ENCODE peak calls at places on chromosomes 7 and 10, in eight cellular contexts. One of them, this sample, is unnamed.

GRCh38 chr7:148590533-148590932 is at the start of gene C7orf33:
- DNase-seq in esophagus squamous epithelium: no peak
- DNase-seq in AG09309: no peak
- DNase-seq in A549: no peak
- DNase-seq in stimulated activated CD4-positive, alpha-beta T cell treated with anti-CD3 and anti-CD28 coated beads, Interleukin-1b, Interleukin-23, amount 100 ng/mL, for 24 hours: no peak
- DNase-seq in H7: no peak
- DNase-seq in stimulated activated CD8-positive, alpha-beta memory T cell treated with anti-CD3 and anti-CD28 coated beads, Interleukin-4, amount 100 ng/mL, for 24 hours: no peak
- DNase-seq in WERI-Rb-1: peak; percentile 80
- DNase-seq in this sample: no peak

GRCh38 chr10:95756061-95756751 is at the start of gene ENTPD1:
- DNase-seq in WERI-Rb-1: no peak
- DNase-seq in esophagus squamous epithelium: no peak
- DNase-seq in A549: no peak
- DNase-seq in stimulated activated CD4-positive, alpha-beta T cell treated with anti-CD3 and anti-CD28 coated beads, Interleukin-1b, Interleukin-23, amount 100 ng/mL, for 24 hours: no peak
- DNase-seq in stimulated activated CD8-positive, alpha-beta memory T cell treated with anti-CD3 and anti-CD28 coated beads, Interleukin-4, amount 100 ng/mL, for 24 hours: no peak
- DNase-seq in H7: peak; percentile 45
- DNase-seq in AG09309: no peak
- DNase-seq in this sample: no peak

GRCh38 chr10:112202561-112203241 is 19.1 kb upstream of the GPAM start:
- DNase-seq in stimulated activated CD8-positive, alpha-beta memory T cell treated with anti-CD3 and anti-CD28 coated beads, Interleukin-4, amount 100 ng/mL, for 24 hours: no peak
- DNase-seq in stimulated activated CD4-positive, alpha-beta T cell treated with anti-CD3 and anti-CD28 coated beads, Interleukin-1b, Interleukin-23, amount 100 ng/mL, for 24 hours: no peak
- DNase-seq in A549: no peak
- DNase-seq in AG09309: no peak
- DNase-seq in WERI-Rb-1: no peak
- DNase-seq in esophagus squamous epithelium: no peak
- DNase-seq in H7: no peak
- DNase-seq in this sample: no peak

GRCh38 chr7:17774701-17775288 is 165.5 kb downstream of the SNX13 start:
- DNase-seq in AG09309: no peak
- DNase-seq in WERI-Rb-1: no peak
- DNase-seq in stimulated activated CD4-positive, alpha-beta T cell treated with anti-CD3 and anti-CD28 coated beads, Interleukin-1b, Interleukin-23, amount 100 ng/mL, for 24 hours: no peak
- DNase-seq in esophagus squamous epithelium: no peak
- DNase-seq in H7: no peak
- DNase-seq in A549: no peak
- DNase-seq in stimulated activated CD8-positive, alpha-beta memory T cell treated with anti-CD3 and anti-CD28 coated beads, Interleukin-4, amount 100 ng/mL, for 24 hours: no peak
- DNase-seq in this sample: no peak

GRCh38 chr7:151694828-151695580 is 175.3 kb upstream of the RHEB start:
- DNase-seq in A549: peak; percentile 45
- DNase-seq in AG09309: no peak
- DNase-seq in H7: peak; percentile 46
- DNase-seq in esophagus squamous epithelium: no peak
- DNase-seq in WERI-Rb-1: no peak
- DNase-seq in stimulated activated CD4-positive, alpha-beta T cell treated with anti-CD3 and anti-CD28 coated beads, Interleukin-1b, Interleukin-23, amount 100 ng/mL, for 24 hours: no peak
- DNase-seq in stimulated activated CD8-positive, alpha-beta memory T cell treated with anti-CD3 and anti-CD28 coated beads, Interleukin-4, amount 100 ng/mL, for 24 hours: no peak
- DNase-seq in this sample: no peak

GRCh38 chr10:133018491-133018890 is 69.2 kb upstream of the ADGRA1 start:
- DNase-seq in AG09309: no peak
- DNase-seq in stimulated activated CD8-positive, alpha-beta memory T cell treated with anti-CD3 and anti-CD28 coated beads, Interleukin-4, amount 100 ng/mL, for 24 hours: no peak
- DNase-seq in esophagus squamous epithelium: no peak
- DNase-seq in H7: no peak
- DNase-seq in A549: no peak
- DNase-seq in WERI-Rb-1: no peak
- DNase-seq in stimulated activated CD4-positive, alpha-beta T cell treated with anti-CD3 and anti-CD28 coated beads, Interleukin-1b, Interleukin-23, amount 100 ng/mL, for 24 hours: no peak
- DNase-seq in this sample: no peak

GRCh38 chr7:70660154-70660818 is 471.7 kb upstream of the GALNT17 start:
- DNase-seq in stimulated activated CD4-positive, alpha-beta T cell treated with anti-CD3 and anti-CD28 coated beads, Interleukin-1b, Interleukin-23, amount 100 ng/mL, for 24 hours: no peak
- DNase-seq in H7: no peak
- DNase-seq in stimulated activated CD8-positive, alpha-beta memory T cell treated with anti-CD3 and anti-CD28 coated beads, Interleukin-4, amount 100 ng/mL, for 24 hours: peak; percentile 22
- DNase-seq in A549: no peak
- DNase-seq in WERI-Rb-1: no peak
- DNase-seq in esophagus squamous epithelium: no peak
- DNase-seq in AG09309: no peak
- DNase-seq in this sample: no peak

GRCh38 chr10:122267849-122268737 is 3.0 kb upstream of the BTBD16 start:
- DNase-seq in WERI-Rb-1: peak; percentile 61
- DNase-seq in H7: peak; percentile 91
- DNase-seq in A549: peak; percentile 61
- DNase-seq in stimulated activated CD4-positive, alpha-beta T cell treated with anti-CD3 and anti-CD28 coated beads, Interleukin-1b, Interleukin-23, amount 100 ng/mL, for 24 hours: peak; percentile 20
- DNase-seq in stimulated activated CD8-positive, alpha-beta memory T cell treated with anti-CD3 and anti-CD28 coated beads, Interleukin-4, amount 100 ng/mL, for 24 hours: peak; percentile 28
- DNase-seq in esophagus squamous epithelium: no peak
- DNase-seq in AG09309: no peak
- DNase-seq in this sample: peak; percentile 91

GRCh38 chr10:102960158-102960557 is 42.1 kb downstream of the CNNM2 start:
- DNase-seq in H7: no peak
- DNase-seq in stimulated activated CD4-positive, alpha-beta T cell treated with anti-CD3 and anti-CD28 coated beads, Interleukin-1b, Interleukin-23, amount 100 ng/mL, for 24 hours: no peak
- DNase-seq in AG09309: no peak
- DNase-seq in A549: no peak
- DNase-seq in WERI-Rb-1: no peak
- DNase-seq in esophagus squamous epithelium: no peak
- DNase-seq in stimulated activated CD8-positive, alpha-beta memory T cell treated with anti-CD3 and anti-CD28 coated beads, Interleukin-4, amount 100 ng/mL, for 24 hours: no peak
- DNase-seq in this sample: no peak

GRCh38 chr7:92634924-92635519 is 44.8 kb upstream of the FAM133B start:
- DNase-seq in H7: no peak
- DNase-seq in WERI-Rb-1: peak; percentile 47
- DNase-seq in esophagus squamous epithelium: no peak
- DNase-seq in stimulated activated CD8-positive, alpha-beta memory T cell treated with anti-CD3 and anti-CD28 coated beads, Interleukin-4, amount 100 ng/mL, for 24 hours: no peak
- DNase-seq in AG09309: no peak
- DNase-seq in stimulated activated CD4-positive, alpha-beta T cell treated with anti-CD3 and anti-CD28 coated beads, Interleukin-1b, Interleukin-23, amount 100 ng/mL, for 24 hours: no peak
- DNase-seq in A549: peak; percentile 63
- DNase-seq in this sample: no peak